ENCODE peak calls at places on chromosomes 6 and 20, in five cellular contexts. T is dorsolateral prefrontal cortex; Z is thoracic aorta; O is naive thymus-derived CD4-positive, alpha-beta T cell; S is lower lobe of right lung. W is an unnamed sample.

GRCh38 chr6:6851059-6851658 is 256.6 kb upstream of the RREB1 start:
- DNase-seq in T (no peak), Z (peak), O (no peak), S (peak), W (no peak)

GRCh38 chr6:44567406-44567805 is 179.9 kb downstream of the CDC5L start:
- DNase-seq in T (no peak), Z (no peak), O (no peak), S (no peak), W (no peak)

GRCh38 chr20:36372671-36373070 is 66.5 kb downstream of the DLGAP4 start:
- DNase-seq in T (no peak), Z (no peak), O (no peak), S (no peak), W (no peak)

GRCh38 chr6:134593887-134594286 is 276.0 kb upstream of the SGK1 start:
- DNase-seq in T (no peak), Z (no peak), O (no peak), S (peak), W (no peak)

GRCh38 chr6:129667621-129668020 is 42.4 kb downstream of the ARHGAP18 start:
- DNase-seq in T (no peak), Z (no peak), O (no peak), S (no peak), W (no peak)

GRCh38 chr6:68559052-68559451 is 76.0 kb upstream of the ADGRB3 start:
- DNase-seq in T (peak), Z (no peak), O (no peak), S (no peak), W (no peak)

GRCh38 chr6:144659202-144659731 is 374.1 kb downstream of the UTRN start:
- DNase-seq in T (no peak), Z (no peak), O (no peak), S (no peak), W (no peak)

GRCh38 chr6:1679691-1680068 is 70.0 kb downstream of the FOXC1 start:
- DNase-seq in T (no peak), Z (no peak), O (no peak), S (no peak), W (no peak)

GRCh38 chr6:157281570-157281969 is 41.7 kb downstream of the TMEM242 start:
- DNase-seq in T (no peak), Z (no peak), O (no peak), S (no peak), W (no peak)

GRCh38 chr6:124758663-124759062 is 203.6 kb upstream of the RNF217 start:
- DNase-seq in T (no peak), Z (no peak), O (no peak), S (no peak), W (no peak)

GRCh38 chr6:134175532-134176282 is 123.3 kb upstream of the SLC2A12 start:
- DNase-seq in T (peak), Z (peak), O (peak), S (peak), W (peak)

GRCh38 chr6:119273799-119274595 is 75.6 kb downstream of the MAN1A1 start:
- DNase-seq in T (no peak), Z (no peak), O (no peak), S (no peak), W (no peak)

GRCh38 chr6:112802154-112802553 is 455.0 kb downstream of the RFPL4B start:
- DNase-seq in T (no peak), Z (no peak), O (no peak), S (no peak), W (no peak)

GRCh38 chr6:30716879-30717128 is 277 bp downstream of the MDC1 start:
- DNase-seq in T (no peak), Z (no peak), O (no peak), S (no peak), W (no peak)

GRCh38 chr20:36881888-36882287 is 6.0 kb downstream of the TLDC2 start:
- DNase-seq in T (no peak), Z (no peak), O (no peak), S (no peak), W (no peak)

GRCh38 chr6:7914991-7915789 is 4.6 kb upstream of the TXNDC5 start:
- DNase-seq in T (no peak), Z (no peak), O (no peak), S (no peak), W (no peak)

GRCh38 chr20:17624070-17624469 is 54.2 kb downstream of the DSTN start:
- DNase-seq in T (no peak), Z (no peak), O (no peak), S (no peak), W (no peak)

GRCh38 chr6:44735631-44735963 is 348.1 kb downstream of the CDC5L start:
- DNase-seq in T (no peak), Z (no peak), O (no peak), S (no peak), W (no peak)

GRCh38 chr6:27135087-27135657 is 112.3 kb upstream of the PRSS16 start:
- DNase-seq in T (no peak), Z (no peak), O (no peak), S (no peak), W (no peak)

GRCh38 chr20:17431621-17432364 is 99.4 kb downstream of the BFSP1 start:
- DNase-seq in T (peak), Z (no peak), O (peak), S (peak), W (no peak)

GRCh38 chr6:102417368-102417767 is 1023.9 kb downstream of the GRIK2 start:
- DNase-seq in T (no peak), Z (no peak), O (no peak), S (no peak), W (no peak)

GRCh38 chr20:32672982-32673727 is 586 bp downstream of the C20orf203 start:
- DNase-seq in T (no peak), Z (no peak), O (no peak), S (peak), W (no peak)

GRCh38 chr20:37670426-37670825 is 23.4 kb upstream of the CTNNBL1 start:
- DNase-seq in T (peak), Z (no peak), O (no peak), S (no peak), W (no peak)

DNA sequence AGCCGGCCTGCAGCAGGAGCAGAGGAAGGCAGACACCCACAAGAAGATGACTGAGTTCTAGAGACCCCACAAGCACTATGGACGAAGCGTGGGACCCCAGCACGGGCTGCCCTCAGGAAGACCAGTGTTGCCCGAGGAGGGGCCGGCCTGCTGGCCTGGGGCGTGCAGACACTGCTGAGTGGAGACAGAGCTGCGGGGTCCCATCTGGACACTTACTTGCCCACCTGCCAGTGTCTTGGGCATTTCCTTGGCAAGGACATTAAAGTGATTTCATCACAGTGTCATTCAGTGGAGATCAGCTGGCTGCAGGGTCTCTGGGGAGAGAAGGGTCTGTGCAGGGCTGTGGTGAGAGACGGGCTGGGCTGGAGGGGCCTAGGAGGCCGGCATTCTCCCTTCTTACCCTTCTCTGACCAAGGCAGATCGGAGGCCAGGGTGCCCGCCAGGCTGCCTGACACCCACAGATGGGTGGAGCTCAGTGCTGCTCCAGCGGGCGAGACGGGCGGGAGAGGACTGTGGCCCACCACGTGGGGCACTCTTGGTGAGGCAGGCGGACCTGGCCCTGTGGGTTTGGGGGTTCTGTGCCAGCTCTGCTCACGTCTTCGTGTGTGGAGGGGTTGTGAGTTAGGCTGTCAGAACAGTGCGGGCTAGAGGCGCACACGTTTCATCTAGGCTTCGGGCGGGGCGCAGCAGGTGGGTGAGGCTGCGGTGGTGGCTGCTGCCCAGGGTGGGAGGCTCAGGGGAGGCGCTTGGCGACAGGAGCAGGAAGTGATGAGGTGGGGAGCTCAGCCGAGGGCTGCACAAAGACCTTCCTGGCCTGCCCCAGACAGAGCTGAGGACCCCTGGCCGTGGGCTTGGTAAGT is at the start of gene LIME1:
- DNase-seq in T (no peak), Z (no peak), O (peak), S (peak), W (peak)
- H3K27ac ChIP-seq in T (peak), Z (no peak), O (peak), S (peak), W (peak)

GRCh38 chr6:32689531-32690505 is 23.4 kb upstream of the HLA-DQB1 start:
- DNase-seq in T (no peak), Z (no peak), O (no peak), S (no peak), W (no peak)
- H3K4me3 ChIP-seq in T (no peak), Z (no peak), O (no peak), S (no peak), W (no peak)

GRCh38 chr6:117706504-117706903 is 31.2 kb downstream of the NUS1 start:
- DNase-seq in T (no peak), Z (no peak), O (no peak), S (no peak), W (no peak)
- H3K27ac ChIP-seq in T (no peak), Z (no peak), O (no peak), S (no peak), W (no peak)

GRCh38 chr20:48690888-48691287 is 136.9 kb downstream of the PREX1 start:
- DNase-seq in T (no peak), Z (no peak), O (no peak), S (no peak), W (no peak)

GRCh38 chr20:48689874-48690571 is 137.8 kb downstream of the PREX1 start:
- DNase-seq in T (no peak), Z (no peak), O (no peak), S (no peak), W (no peak)

GRCh38 chr20:48694466-48694865 is 133.3 kb downstream of the PREX1 start:
- DNase-seq in T (no peak), Z (no peak), O (no peak), S (no peak), W (no peak)

GRCh38 chr20:48689388-48689787 is 138.4 kb downstream of the PREX1 start:
- DNase-seq in T (no peak), Z (no peak), O (no peak), S (no peak), W (no peak)

GRCh38 chr20:48691523-48691922 is 136.3 kb downstream of the PREX1 start:
- DNase-seq in T (no peak), Z (no peak), O (no peak), S (no peak), W (no peak)
- H3K4me3 ChIP-seq in T (no peak), Z (no peak), O (no peak), S (no peak), W (no peak)

GRCh38 chr6:15475872-15476271 is 187.0 kb downstream of the DTNBP1 start:
- DNase-seq in T (no peak), Z (no peak), O (no peak), S (no peak), W (no peak)
- H3K27ac ChIP-seq in T (no peak), Z (peak), O (no peak), S (no peak), W (no peak)

GRCh38 chr6:125819927-125820326 is 29.2 kb downstream of the NCOA7 start:
- DNase-seq in T (no peak), Z (no peak), O (no peak), S (no peak), W (no peak)

GRCh38 chr6:125821825-125822281 is 31.1 kb downstream of the NCOA7 start:
- DNase-seq in T (no peak), Z (no peak), O (no peak), S (no peak), W (no peak)

GRCh38 chr6:125816828-125817280 is 26.1 kb downstream of the NCOA7 start:
- DNase-seq in T (no peak), Z (no peak), O (no peak), S (no peak), W (no peak)

GRCh38 chr6:125818225-125818657 is 27.5 kb downstream of the NCOA7 start:
- DNase-seq in T (no peak), Z (no peak), O (no peak), S (no peak), W (no peak)

DNA sequence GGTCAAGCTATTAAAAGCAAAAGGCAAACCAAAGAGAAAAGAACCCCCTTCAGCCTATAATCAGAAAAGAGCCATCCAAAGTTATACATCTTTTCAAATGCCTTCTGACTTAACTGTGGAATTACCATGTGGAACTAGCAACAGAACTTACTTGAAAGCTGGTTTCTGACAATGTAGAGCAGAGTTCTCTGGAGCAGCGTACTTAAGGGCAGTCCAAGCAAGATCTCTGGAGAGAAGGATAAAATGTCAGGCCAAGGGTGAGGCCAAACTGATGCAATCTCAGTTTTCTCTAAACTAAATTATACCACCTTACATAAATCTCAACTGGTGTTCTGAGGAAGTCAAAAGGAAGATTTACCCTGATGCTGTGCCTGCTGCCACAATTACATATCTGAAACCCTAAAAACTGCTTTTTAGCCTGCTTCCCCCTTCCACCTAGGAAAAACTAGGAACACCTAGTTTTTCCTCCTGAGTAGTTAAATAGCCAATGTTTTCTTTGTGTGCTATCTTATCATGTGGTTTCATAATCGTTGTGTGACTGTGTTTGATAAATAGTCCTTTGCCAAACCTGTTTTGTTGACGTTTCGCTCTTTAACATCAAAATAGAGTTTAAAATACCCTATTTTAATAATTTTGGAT is 28.0 kb downstream of the NCOA7 start:
- DNase-seq in T (no peak), Z (no peak), O (no peak), S (no peak), W (no peak)
- H3K4me3 ChIP-seq in T (no peak), Z (peak), O (no peak), S (no peak), W (no peak)

DNA sequence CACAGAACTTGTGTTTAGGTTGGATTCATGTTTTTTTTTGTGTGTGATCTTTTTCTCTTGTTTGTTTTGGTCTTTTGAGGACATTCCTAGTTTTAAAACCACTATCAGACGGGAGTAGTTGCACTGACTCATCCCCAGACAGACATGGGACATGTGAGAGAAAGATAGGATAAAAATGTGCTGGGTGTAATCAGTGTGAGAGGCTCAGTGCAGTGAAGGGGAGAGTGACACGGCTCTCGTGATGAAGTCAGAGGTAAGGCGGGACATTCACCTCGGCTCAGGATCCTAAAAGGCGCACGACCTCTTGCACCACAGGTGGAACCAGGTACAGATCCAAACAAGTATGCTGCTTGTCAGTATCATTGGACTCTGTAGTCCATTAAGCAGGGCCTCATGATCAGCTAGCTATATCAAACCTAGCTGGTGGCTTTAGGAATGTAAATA is 17.9 kb downstream of the FOXO3 start:
- DNase-seq in T (no peak), Z (no peak), O (no peak), S (no peak), W (no peak)
- H3K27ac ChIP-seq in T (no peak), Z (no peak), O (no peak), S (peak), W (no peak)

W was measured in CD4-positive, alpha-beta memory T cell.